ENCODE peak calls at places on chromosome 18, in eight cellular contexts. A is GM23338, M is fibroblast of lung, Z is DND-41, Q is GM23248, L is neural progenitor cell, C is IMR-90, E is PC-9. P is an unnamed sample.
A peak's percentile ranks its signal among the peaks of the same experiment; 100 is the strongest.

GRCh38 chr18:35592298-35592697 is 10.8 kb downstream of the GALNT1 start:
- DNase-seq in Q (no peak), M (no peak), C (no peak), E (no peak), Z (no peak), A (no peak), L (no peak), P (no peak)

GRCh38 chr18:44742741-44743311 is 62.1 kb downstream of the SETBP1 start:
- DNase-seq in C (peak; percentile 29), Q (peak; percentile 67), E (no peak), M (peak; percentile 80), L (peak; percentile 31), A (peak; percentile 5), Z (no peak), P (no peak)

GRCh38 chr18:13368080-13368813 is 149.7 kb downstream of the LDLRAD4 start:
- DNase-seq in C (no peak), M (no peak), E (no peak), L (no peak), Z (no peak), A (no peak), Q (no peak), P (no peak)

GRCh38 chr18:3529077-3529476 is 79.1 kb downstream of the TGIF1 start:
- DNase-seq in M (no peak), C (no peak), L (no peak), A (no peak), Z (no peak), Q (no peak), E (no peak), P (no peak)

GRCh38 chr18:8469793-8470192 is 139.4 kb upstream of the RAB12 start:
- DNase-seq in E (no peak), C (peak; percentile 42), Z (no peak), A (no peak), M (peak; percentile 59), L (no peak), Q (peak; percentile 73), P (no peak)

GRCh38 chr18:67519582-67519981 is 3.1 kb upstream of the DSEL start:
- DNase-seq in Q (peak; percentile 90), E (no peak), Z (no peak), M (peak; percentile 80), A (no peak), L (no peak), C (peak; percentile 94), P (no peak)

GRCh38 chr18:25737710-25738251 is 352.6 kb downstream of the SS18 start:
- DNase-seq in Q (peak; percentile 97), E (no peak), C (peak; percentile 97), M (peak; percentile 98), Z (no peak), L (no peak), A (no peak), P (no peak)

GRCh38 chr18:22683196-22683676 is 249.9 kb upstream of the RBBP8 start:
- DNase-seq in L (no peak), M (peak; percentile 97), C (peak; percentile 93), E (no peak), A (no peak), Q (peak; percentile 68), Z (no peak), P (no peak)

GRCh38 chr18:9738266-9738969 is 30.3 kb downstream of the RAB31 start:
- DNase-seq in Q (no peak), A (no peak), C (no peak), E (peak; percentile 22), L (no peak), M (no peak), Z (no peak), P (no peak)

GRCh38 chr18:27860701-27861107 is 316.2 kb downstream of the CDH2 start:
- DNase-seq in M (peak; percentile 82), C (peak; percentile 2), L (no peak), Q (peak; percentile 44), E (no peak), Z (peak; percentile 52), A (no peak), P (peak; percentile 85)

GRCh38 chr18:64244571-64244970 is 95.7 kb upstream of the LINC00305 start:
- DNase-seq in C (no peak), A (peak; percentile 35), Z (no peak), Q (no peak), L (peak; percentile 12), E (no peak), M (no peak), P (no peak)

GRCh38 chr18:56148373-56148772 is 490.0 kb downstream of the TXNL1 start:
- DNase-seq in A (no peak), C (peak; percentile 97), E (no peak), Z (no peak), M (peak; percentile 91), Q (peak; percentile 93), L (no peak), P (no peak)

GRCh38 chr18:39198376-39198775 is 1632.8 kb upstream of the CELF4 start:
- DNase-seq in A (no peak), Z (no peak), E (no peak), M (peak; percentile 68), C (peak; percentile 12), L (no peak), Q (peak; percentile 11), P (no peak)

GRCh38 chr18:57727952-57728807 is 74.9 kb downstream of the ATP8B1 start:
- DNase-seq in Z (no peak), Q (peak; percentile 27), A (no peak), C (peak; percentile 47), E (no peak), M (peak; percentile 79), L (peak; percentile 20), P (no peak)

GRCh38 chr18:49911414-49911813 is 98.1 kb upstream of the ACAA2 start:
- DNase-seq in A (no peak), C (no peak), M (no peak), E (peak; percentile 42), Q (no peak), L (peak; percentile 62), Z (no peak), P (no peak)

GRCh38 chr18:49904871-49905555 is 91.7 kb upstream of the ACAA2 start:
- DNase-seq in A (no peak), M (no peak), Q (no peak), C (no peak), E (no peak), Z (no peak), L (no peak), P (no peak)

GRCh38 chr18:49910019-49910418 is 96.7 kb upstream of the ACAA2 start:
- DNase-seq in Q (no peak), L (no peak), E (no peak), Z (no peak), M (no peak), C (no peak), A (no peak), P (no peak)

GRCh38 chr18:49910986-49911385 is 97.7 kb upstream of the ACAA2 start:
- DNase-seq in C (no peak), A (no peak), Q (no peak), Z (no peak), E (no peak), L (no peak), M (no peak), P (no peak)

DNA sequence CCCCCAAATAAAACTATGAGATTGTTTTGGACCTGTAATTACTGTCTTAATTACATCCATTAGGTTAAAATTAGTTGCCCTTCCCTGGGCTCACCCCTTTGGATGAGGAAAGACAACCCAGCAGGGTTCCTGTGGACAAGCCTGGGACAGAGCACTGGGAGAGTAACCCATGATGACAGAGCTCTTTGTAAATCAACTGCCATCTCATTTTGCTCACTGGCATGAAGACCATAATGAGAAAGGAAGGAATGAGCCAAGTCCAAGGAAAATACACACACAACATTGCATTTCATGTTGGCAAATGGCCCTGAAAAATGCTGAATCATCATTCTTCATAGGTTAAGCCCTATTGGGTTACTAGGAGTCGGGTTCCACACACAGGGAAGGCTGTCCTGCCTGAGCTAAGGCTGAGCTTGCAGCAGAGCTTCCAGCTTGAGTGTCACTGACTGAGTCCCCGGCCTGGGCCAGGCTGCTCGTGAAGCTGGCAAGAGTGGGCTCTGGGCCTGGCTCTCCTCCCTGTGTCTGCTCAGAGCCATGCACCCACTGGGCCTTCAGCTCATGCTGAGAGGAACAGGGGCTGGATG is 94.1 kb upstream of the ACAA2 start:
- DNase-seq in Q (no peak), E (no peak), M (peak; percentile 47), Z (no peak), A (no peak), L (no peak), C (no peak), P (no peak)
- H2AFZ ChIP-seq in Q (no peak overlapping the region), E (no peak overlapping the region), M (no peak overlapping the region), Z (no peak overlapping the region), A (no peak overlapping the region), L (no peak overlapping the region), C (no peak overlapping the region), P (no peak overlapping the region)

DNA sequence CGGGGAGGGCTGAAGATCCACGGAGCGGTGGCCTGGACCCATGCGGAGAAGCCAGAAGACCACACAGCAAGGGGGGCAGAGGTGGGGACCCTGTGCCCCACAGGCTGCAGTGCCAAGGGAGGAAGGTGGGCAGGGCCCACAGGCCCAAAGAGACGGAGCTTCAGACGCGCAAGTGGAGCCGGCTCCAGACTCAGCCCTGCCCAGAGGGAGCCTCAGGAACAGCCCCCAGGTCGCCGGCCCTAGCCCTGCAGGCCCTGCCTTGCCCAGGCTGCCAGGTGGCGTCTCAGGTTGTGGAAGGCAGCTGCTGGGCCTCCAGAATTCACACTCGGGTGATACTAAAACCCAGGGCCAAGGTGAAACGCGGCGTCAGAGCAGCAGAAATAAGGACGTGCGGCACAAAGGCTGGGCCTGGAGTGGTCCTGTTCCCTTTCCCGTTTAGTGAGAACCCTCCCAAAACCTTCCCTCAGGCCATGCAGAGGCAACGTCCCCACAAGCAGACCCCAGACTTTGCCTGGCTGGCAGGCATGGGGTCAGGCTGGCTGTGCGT is 36.8 kb downstream of the SLC66A2 start:
- DNase-seq in A (no peak), E (no peak), Q (no peak), M (no peak), Z (no peak), C (no peak), L (no peak), P (no peak)
- H3K36me3 ChIP-seq in A (no peaks in the 10 kb centered on the region), E (no peaks in the 10 kb centered on the region), Q (no peaks in the 10 kb centered on the region), M (peaks cover 9% of the 10 kb centered on the region), Z (peaks cover 67% of the 10 kb centered on the region), C (peaks cover 58% of the 10 kb centered on the region), L (no peaks in the 10 kb centered on the region), P (no peaks in the 10 kb centered on the region)

DNA sequence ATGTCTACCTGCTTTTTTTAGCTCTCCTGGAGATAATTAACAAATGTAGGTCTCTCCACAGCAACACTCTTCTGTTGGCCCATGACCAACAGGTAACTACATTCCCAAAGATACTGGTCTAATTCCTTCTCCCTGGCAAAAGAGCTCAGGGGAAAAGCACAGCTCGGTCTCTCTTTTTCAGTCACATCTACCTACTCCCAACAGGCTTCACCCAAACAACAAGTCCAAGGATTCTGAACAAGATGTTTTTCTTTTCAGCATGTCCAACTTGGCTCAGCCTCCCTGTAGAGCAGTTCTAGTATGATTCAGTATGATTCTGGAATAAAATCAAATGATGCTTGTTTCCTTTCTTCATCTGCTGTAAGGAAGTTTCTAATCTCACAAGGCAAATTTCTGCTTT is 1704.8 kb upstream of the PIK3C3 start:
- DNase-seq in Q (no peak), C (no peak), Z (no peak), M (peak; percentile 3), L (no peak), E (no peak), A (no peak), P (no peak)
- H2AFZ ChIP-seq in Q (no peak overlapping the region), C (peak overlapping the region; percentile 13), Z (no peak overlapping the region), M (no peak overlapping the region), L (no peak overlapping the region), E (no peak overlapping the region), A (no peak overlapping the region), P (no peak overlapping the region)

DNA sequence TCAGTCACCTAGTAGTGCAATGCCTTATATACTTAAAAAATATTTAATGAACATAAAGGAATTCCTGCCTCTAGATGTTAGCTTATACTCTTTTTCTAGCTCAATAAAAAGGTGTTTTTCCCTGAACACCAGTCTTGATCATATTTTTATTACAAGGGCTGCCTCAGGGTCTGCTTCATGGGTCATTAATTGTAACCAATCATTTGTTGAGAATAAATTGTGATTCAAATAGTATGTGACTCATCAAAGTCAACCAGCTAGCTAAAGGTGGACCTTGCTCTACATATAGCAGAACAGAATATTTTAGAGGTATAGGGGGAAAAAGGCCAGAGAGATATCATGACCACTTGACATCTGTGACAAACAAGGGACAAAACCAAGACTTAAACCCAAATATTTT is 114.0 kb downstream of the PIK3C3 start:
- DNase-seq in C (no peak), A (no peak), Z (no peak), Q (no peak), E (no peak), L (no peak), M (no peak), P (no peak)
- H3K36me3 ChIP-seq in C (peaks cover 7% of the 10 kb centered on the region), A (no peaks in the 10 kb centered on the region), Z (peaks cover 45% of the 10 kb centered on the region), Q (peaks cover 47% of the 10 kb centered on the region), E (no peaks in the 10 kb centered on the region), L (no peaks in the 10 kb centered on the region), M (no peaks in the 10 kb centered on the region), P (peaks cover 2% of the 10 kb centered on the region)